ENCODE peak calls at places on chromosomes 11 and 22, in eight cellular contexts. Y, X, U, H, K, E, Q and G are unnamed samples.

GRCh38 chr11:96736591-96736990 is 346.8 kb downstream of the JRKL start:
- DNase-seq in Y (no peak), X (no peak), U (no peak), H (no peak), K (peak), E (no peak), Q (no peak), G (peak)

GRCh38 chr22:28882545-28882877 is 861 bp upstream of the ZNRF3 start:
- DNase-seq in Y (no peak), X (no peak), U (peak), H (no peak), K (peak), E (no peak), Q (peak), G (peak)

GRCh38 chr11:12050911-12051667 is 42.7 kb upstream of the DKK3 start:
- DNase-seq in Y (no peak), X (no peak), U (no peak), H (no peak), K (no peak), E (no peak), Q (no peak), G (no peak)

GRCh38 chr11:33375688-33376311 is 118.6 kb downstream of the HIPK3 start:
- DNase-seq in Y (no peak), X (peak), U (no peak), H (peak), K (peak), E (no peak), Q (peak), G (peak)

GRCh38 chr11:66868726-66869291 is 11.9 kb downstream of the LRFN4 start:
- DNase-seq in Y (peak), X (peak), U (peak), H (peak), K (no peak), E (peak), Q (no peak), G (no peak)

GRCh38 chr22:46393791-46394333 is 58.3 kb downstream of the TRMU start:
- DNase-seq in Y (no peak), X (no peak), U (no peak), H (no peak), K (no peak), E (no peak), Q (no peak), G (no peak)

GRCh38 chr11:66531841-66532240 is 14.0 kb downstream of the ZDHHC24 start:
- DNase-seq in Y (no peak), X (no peak), U (no peak), H (no peak), K (no peak), E (no peak), Q (no peak), G (no peak)

GRCh38 chr11:18495703-18496102 is 31.0 kb downstream of the TSG101 start:
- DNase-seq in Y (no peak), X (no peak), U (no peak), H (no peak), K (no peak), E (no peak), Q (no peak), G (no peak)

GRCh38 chr11:97850726-97851125 is 1170.0 kb upstream of the CNTN5 start:
- DNase-seq in Y (no peak), X (no peak), U (no peak), H (peak), K (no peak), E (no peak), Q (no peak), G (no peak)

GRCh38 chr11:43933608-43934358 is 8.7 kb upstream of the C11orf96 start:
- DNase-seq in Y (no peak), X (no peak), U (no peak), H (peak), K (peak), E (no peak), Q (peak), G (peak)

GRCh38 chr11:121714356-121714755 is 261.6 kb upstream of the SORL1-AS1 start:
- DNase-seq in Y (no peak), X (no peak), U (no peak), H (no peak), K (no peak), E (no peak), Q (no peak), G (no peak)

GRCh38 chr11:122524532-122524882 is 131.0 kb upstream of the UBASH3B start:
- DNase-seq in Y (no peak), X (peak), U (no peak), H (peak), K (peak), E (no peak), Q (no peak), G (no peak)

GRCh38 chr11:1938343-1939005 is 8.7 kb upstream of the MRPL23 start:
- DNase-seq in Y (no peak), X (no peak), U (no peak), H (no peak), K (no peak), E (no peak), Q (no peak), G (no peak)

GRCh38 chr11:121517996-121518395 is 65.2 kb upstream of the SORL1-AS1 start:
- DNase-seq in Y (no peak), X (no peak), U (no peak), H (no peak), K (no peak), E (no peak), Q (no peak), G (no peak)

GRCh38 chr11:42524534-42525227 is 787.1 kb upstream of the API5 start:
- DNase-seq in Y (peak), X (peak), U (peak), H (peak), K (peak), E (no peak), Q (peak), G (peak)
- TF ChIP-seq CTCF in Y (peak), X (peak), U (peak), H (peak), K (peak), E (no peak), Q (peak), G (peak)

GRCh38 chr22:31286360-31287255 is 5.7 kb downstream of the PIK3IP1 start:
- DNase-seq in Y (no peak), X (peak), U (no peak), H (no peak), K (no peak), E (peak), Q (peak), G (no peak)

GRCh38 chr22:31289335-31289734 is 3.0 kb downstream of the PIK3IP1 start:
- DNase-seq in Y (no peak), X (no peak), U (no peak), H (no peak), K (no peak), E (no peak), Q (no peak), G (no peak)

GRCh38 chr22:31290494-31291402 is 1.5 kb downstream of the PIK3IP1 start:
- DNase-seq in Y (peak), X (peak), U (peak), H (peak), K (peak), E (peak), Q (peak), G (peak)

GRCh38 chr22:31287818-31288495 is 4.3 kb downstream of the PIK3IP1 start:
- DNase-seq in Y (no peak), X (no peak), U (peak), H (no peak), K (no peak), E (no peak), Q (no peak), G (no peak)

GRCh38 chr22:31288496-31289235 is 3.6 kb downstream of the PIK3IP1 start:
- DNase-seq in Y (peak), X (peak), U (peak), H (no peak), K (no peak), E (no peak), Q (no peak), G (no peak)
- H3K4me3 ChIP-seq in Y (no peak), X (no peak), U (no peak), H (no peak), K (no peak), E (peak), Q (no peak), G (no peak)

GRCh38 chr11:45091563-45092392 is 54.7 kb upstream of the PRDM11 start:
- DNase-seq in Y (no peak), X (peak), U (peak), H (peak), K (no peak), E (no peak), Q (peak), G (peak)

GRCh38 chr11:45087761-45088160 is 58.7 kb upstream of the PRDM11 start:
- DNase-seq in Y (no peak), X (no peak), U (peak), H (no peak), K (no peak), E (no peak), Q (no peak), G (no peak)

GRCh38 chr11:45090607-45091006 is 55.8 kb upstream of the PRDM11 start:
- DNase-seq in Y (no peak), X (no peak), U (no peak), H (no peak), K (no peak), E (no peak), Q (no peak), G (no peak)

GRCh38 chr11:45089251-45089650 is 57.2 kb upstream of the PRDM11 start:
- DNase-seq in Y (peak), X (no peak), U (no peak), H (no peak), K (peak), E (no peak), Q (peak), G (peak)

DNA sequence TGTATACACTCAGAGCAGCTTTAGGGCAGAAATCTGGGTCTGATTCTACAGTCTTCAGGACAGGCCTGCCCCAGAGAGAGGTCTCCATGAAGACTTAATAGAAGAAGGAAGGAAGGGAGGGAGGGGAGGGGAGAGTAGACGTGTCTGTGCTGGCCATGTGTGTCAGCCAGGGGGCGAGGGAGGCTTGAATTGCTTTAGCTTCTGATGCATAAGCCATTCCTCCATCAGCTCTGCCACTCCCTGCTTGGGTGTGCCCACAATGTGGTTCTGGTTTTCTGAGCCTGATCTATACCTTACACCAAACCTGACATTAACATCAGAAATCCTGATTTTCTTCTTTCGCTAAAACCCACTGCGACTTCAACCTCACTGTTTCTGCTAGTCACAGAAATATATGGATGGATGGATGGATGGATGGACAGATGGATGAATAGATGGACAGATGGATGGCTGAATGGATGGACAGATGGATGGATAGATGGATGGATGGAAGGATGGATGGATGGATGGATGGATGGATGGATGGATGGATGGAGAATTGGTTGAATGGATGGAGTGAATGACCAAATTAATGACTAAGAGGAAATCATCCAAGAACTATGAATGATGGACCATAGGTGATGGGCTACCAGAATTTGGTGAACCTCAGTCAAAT is 56.5 kb upstream of the PRDM11 start:
- DNase-seq in Y (no peak), X (no peak), U (peak), H (peak), K (peak), E (no peak), Q (peak), G (peak)
- TF ChIP-seq CTCF in Y (no peak), X (peak), U (peak), H (peak), K (peak), E (no peak), Q (peak), G (peak)

DNA sequence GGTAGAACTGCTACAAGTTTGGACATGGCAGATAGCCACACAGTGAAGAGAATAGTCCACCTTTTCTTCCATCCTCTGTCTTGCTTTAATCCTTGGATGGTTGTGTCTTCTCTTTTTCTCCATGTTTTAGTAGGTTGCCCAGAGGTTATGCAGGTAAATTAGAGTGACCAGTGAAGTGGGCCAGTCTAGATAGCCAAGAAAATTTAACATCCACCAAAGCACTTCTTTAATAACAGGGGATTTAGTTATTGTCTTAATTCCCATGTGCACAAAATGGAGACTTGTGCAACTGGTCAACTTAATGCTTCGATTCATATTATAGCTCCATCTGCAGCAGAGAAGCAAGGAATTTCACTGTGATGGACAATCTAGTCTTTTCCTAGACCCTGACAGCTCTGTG is 58.8 kb upstream of the RCN1 start:
- DNase-seq in Y (no peak), X (no peak), U (no peak), H (no peak), K (no peak), E (no peak), Q (no peak), G (no peak)
- H3K4me3 ChIP-seq in Y (no peak), X (no peak), U (no peak), H (no peak), K (no peak), E (no peak), Q (no peak), G (no peak)